ENCODE peak calls at places on chromosomes 5 and 9, in five cellular contexts. K, M, U, B and G are unnamed samples.

GRCh38 chr9:116154334-116154975 is 864 bp downstream of the PAPPA start:
- DNase-seq in B (no peak), U (peak; percentile 71), M (peak; percentile 16), K (peak; percentile 36), G (peak; percentile 87)

GRCh38 chr5:136185974-136186373 is 7.0 kb downstream of the SMIM32 start:
- DNase-seq in U (no peak), B (no peak), K (no peak), M (no peak), G (no peak)

GRCh38 chr9:98503867-98504800 is 204.6 kb downstream of the GABBR2 start:
- DNase-seq in K (no peak), B (no peak), U (no peak), M (no peak), G (no peak)

GRCh38 chr9:114687034-114687433 is 5.0 kb upstream of the TEX48 start:
- DNase-seq in U (no peak), K (no peak), B (no peak), M (no peak), G (no peak)

GRCh38 chr5:154258531-154259217 is 68.1 kb downstream of the GALNT10 start:
- DNase-seq in K (no peak), B (no peak), U (no peak), M (no peak), G (no peak)

GRCh38 chr9:84315278-84315877 is 25.2 kb downstream of the SLC28A3 start:
- DNase-seq in M (peak; percentile 74), U (peak; percentile 72), B (peak; percentile 25), K (peak; percentile 48), G (no peak)

GRCh38 chr9:134204991-134205578 is 40.7 kb upstream of the RNU6ATAC start:
- DNase-seq in U (no peak), M (no peak), K (peak; percentile 52), B (no peak), G (peak; percentile 90)

GRCh38 chr5:97049175-97049574 is 93.2 kb downstream of the LIX1 start:
- DNase-seq in M (no peak), B (no peak), U (no peak), K (no peak), G (no peak)

GRCh38 chr5:1011226-1011631 is 2.6 kb downstream of the NKD2 start:
- DNase-seq in B (no peak), M (peak; percentile 73), K (peak; percentile 13), U (peak; percentile 76), G (peak; percentile 91)

GRCh38 chr5:38666668-38667498 is 110.4 kb upstream of the LIFR start:
- DNase-seq in B (no peak), U (peak; percentile 18), M (no peak), K (peak; percentile 42), G (peak; percentile 75)

GRCh38 chr9:84340535-84340934 is at the start of gene SLC28A3:
- DNase-seq in B (no peak), M (no peak), K (no peak), U (peak; percentile 11), G (no peak)

GRCh38 chr5:42811591-42812392 is at the start of gene SELENOP:
- DNase-seq in B (peak; percentile 7), U (peak; percentile 69), M (no peak), K (peak; percentile 79), G (peak; percentile 44)

GRCh38 chr5:59893436-59894227 is at the start of gene PDE4D:
- DNase-seq in B (no peak), M (peak; percentile 37), K (peak; percentile 53), U (peak; percentile 94), G (peak; percentile 96)

GRCh38 chr9:95452176-95452575 is 64.6 kb downstream of the PTCH1 start:
- DNase-seq in U (no peak), M (no peak), B (no peak), K (no peak), G (no peak)

GRCh38 chr5:111261610-111262009 is 37.4 kb downstream of the CAMK4 start:
- DNase-seq in M (no peak), U (no peak), K (no peak), B (no peak), G (no peak)

GRCh38 chr9:97109194-97109811 is 70.4 kb upstream of the CTSV start:
- DNase-seq in U (peak; percentile 80), M (peak; percentile 76), B (peak; percentile 39), K (no peak), G (no peak)

GRCh38 chr5:24141046-24141445 is 503.7 kb downstream of the CDH10 start:
- DNase-seq in U (peak; percentile 6), B (no peak), K (no peak), M (no peak), G (no peak)

GRCh38 chr5:113179156-113179555 is 202.6 kb downstream of the DCP2 start:
- DNase-seq in K (no peak), M (no peak), B (no peak), U (no peak), G (no peak)

GRCh38 chr9:82490019-82490499 is 501.5 kb downstream of the SPATA31D1 start:
- DNase-seq in M (no peak), U (peak; percentile 12), K (no peak), B (no peak), G (no peak)

GRCh38 chr5:87125796-87126195 is 141.9 kb upstream of the RASA1 start:
- DNase-seq in K (no peak), B (no peak), U (no peak), M (no peak), G (no peak)

GRCh38 chr9:119154527-119154926 is 214.7 kb downstream of the BRINP1 start:
- DNase-seq in M (no peak), K (no peak), B (no peak), U (no peak), G (no peak)

GRCh38 chr5:93100433-93100832 is 480.6 kb downstream of the NR2F1-AS1 start:
- DNase-seq in M (no peak), K (no peak), B (no peak), U (no peak), G (peak; percentile 37)

GRCh38 chr9:119368681-119369581 is at the start of gene BRINP1:
- DNase-seq in U (peak; percentile 69), K (peak; percentile 30), B (no peak), M (no peak), G (peak; percentile 85)

GRCh38 chr9:120477534-120478001 is 102.4 kb downstream of the CDK5RAP2 start:
- DNase-seq in K (peak; percentile 56), M (peak; percentile 71), B (peak; percentile 27), U (peak; percentile 66), G (peak; percentile 67)

GRCh38 chr9:126049896-126050604 is 276.6 kb upstream of the MVB12B start:
- DNase-seq in M (no peak), B (no peak), U (no peak), K (no peak), G (no peak)

GRCh38 chr9:95061916-95062600 is 255.5 kb downstream of the FANCC start:
- DNase-seq in U (no peak), M (no peak), K (no peak), B (no peak), G (no peak)

GRCh38 chr9:100197553-100197952 is 98.5 kb downstream of the INVS start:
- DNase-seq in M (no peak), B (no peak), K (no peak), U (no peak), G (no peak)

GRCh38 chr9:93493949-93494348 is 40.6 kb upstream of the FAM120AOS start:
- DNase-seq in K (no peak), M (no peak), U (no peak), B (no peak), G (peak; percentile 22)
- H3K36me3 ChIP-seq in K (peaks cover 60% of the 10 kb centered on the region), M (peaks cover 54% of the 10 kb centered on the region), U (no peaks in the 10 kb centered on the region), B (peaks cover 4% of the 10 kb centered on the region), G (peaks cover 47% of the 10 kb centered on the region)

GRCh38 chr5:34738381-34738780 is 82.3 kb downstream of the RAI14 start:
- DNase-seq in B (no peak), M (no peak), U (no peak), K (no peak), G (peak; percentile 18)

GRCh38 chr5:34742112-34742511 is 86.0 kb downstream of the RAI14 start:
- DNase-seq in M (no peak), U (no peak), K (no peak), B (no peak), G (no peak)

GRCh38 chr5:34743878-34744277 is 87.8 kb downstream of the RAI14 start:
- DNase-seq in K (no peak), M (no peak), U (no peak), B (no peak), G (peak; percentile 80)

GRCh38 chr5:34736445-34737119 is 80.5 kb downstream of the RAI14 start:
- DNase-seq in K (no peak), U (no peak), M (no peak), B (no peak), G (peak; percentile 18)

DNA sequence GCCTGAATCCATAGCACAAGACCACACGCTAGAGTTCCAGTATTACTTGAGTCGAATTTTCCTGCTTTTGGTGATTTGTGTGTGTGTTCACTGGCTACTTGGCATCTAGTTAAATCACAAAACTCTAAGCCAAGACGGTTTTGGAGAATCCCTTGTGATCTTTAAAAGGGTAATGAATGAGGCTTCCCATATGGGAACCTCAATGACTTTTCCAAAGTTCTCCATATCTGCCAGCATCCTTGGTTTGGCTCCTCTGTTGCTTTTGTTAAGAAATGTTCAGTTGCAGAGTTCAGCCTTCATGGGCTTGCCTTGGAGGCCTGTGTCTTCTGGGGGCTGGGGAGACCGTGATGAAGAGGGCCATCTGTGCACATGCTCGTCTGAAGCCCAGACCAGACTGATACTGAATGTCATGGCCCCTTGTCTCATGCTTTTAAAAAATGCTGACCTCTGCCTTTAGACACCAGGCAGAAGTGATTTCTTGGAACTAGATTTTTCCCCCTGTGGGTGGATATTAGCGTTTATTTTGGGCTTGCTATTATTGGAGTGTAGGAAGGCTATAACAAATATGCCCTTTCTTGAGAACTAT is 84.3 kb downstream of the RAI14 start:
- DNase-seq in U (no peak), K (peak; percentile 62), B (no peak), M (no peak), G (peak; percentile 9)
- H3K4me1 ChIP-seq in U (no peaks in the 10 kb centered on the region), K (no peaks in the 10 kb centered on the region), B (no peaks in the 10 kb centered on the region), M (no peaks in the 10 kb centered on the region), G (peaks cover 47% of the 10 kb centered on the region)

DNA sequence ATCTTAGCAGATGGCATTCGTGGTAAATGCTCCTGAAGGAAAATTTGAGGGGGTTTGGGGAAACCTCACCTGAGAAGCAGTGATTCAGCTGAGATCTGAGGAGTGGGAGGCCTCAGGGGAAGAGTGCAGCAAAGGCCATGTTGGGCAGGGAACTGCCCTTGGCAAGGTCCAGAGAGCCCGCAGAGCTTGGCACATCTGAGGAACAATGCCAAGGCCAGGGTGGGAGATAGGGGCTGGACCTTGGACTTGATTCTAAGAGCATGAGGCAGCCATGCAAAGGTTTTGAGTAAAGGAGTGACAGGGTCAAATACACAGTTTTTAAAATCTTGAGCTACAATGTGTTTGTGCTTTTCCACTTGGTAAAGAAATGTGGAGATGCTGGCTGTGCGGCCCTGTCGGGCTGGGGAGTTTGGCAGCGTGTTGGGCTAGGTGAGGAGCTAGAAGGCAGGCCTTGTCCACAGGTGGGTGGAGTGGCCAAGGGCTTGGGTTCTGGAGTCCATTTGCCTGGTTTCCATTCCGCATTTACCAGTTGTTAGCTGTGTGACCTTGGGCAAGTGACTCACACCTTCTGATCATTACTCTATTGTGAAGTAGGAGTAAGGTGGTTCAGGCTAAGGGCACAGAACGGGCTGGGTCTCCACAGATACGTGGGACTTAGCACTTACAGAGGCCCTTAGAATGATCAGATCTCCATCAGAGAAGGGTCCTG is 6.1 kb downstream of the TBC1D13 start:
- DNase-seq in M (no peak), B (no peak), U (no peak), K (no peak), G (no peak)
- H3K36me3 ChIP-seq in M (peaks cover 30% of the 10 kb centered on the region), B (no peaks in the 10 kb centered on the region), U (no peaks in the 10 kb centered on the region), K (peaks cover 88% of the 10 kb centered on the region), G (peaks cover 58% of the 10 kb centered on the region)

DNA sequence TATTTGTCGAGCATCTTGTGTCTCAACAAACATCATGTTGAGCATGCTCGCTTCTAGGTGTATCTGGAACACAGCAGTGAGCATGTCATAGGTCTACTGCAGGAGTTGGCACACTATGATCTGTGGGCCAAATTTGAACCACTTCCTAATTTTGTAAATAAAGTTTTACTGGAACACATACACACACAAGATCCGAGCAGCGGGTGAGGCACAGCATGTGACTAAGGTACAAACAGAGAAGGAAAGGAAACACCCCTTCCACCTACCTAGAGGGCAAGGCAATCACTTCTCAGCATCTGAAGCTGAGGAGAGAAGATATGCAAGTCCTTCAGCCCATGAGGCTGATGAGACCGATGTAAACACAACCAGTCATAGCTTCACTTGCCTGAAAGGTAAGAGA is 200.4 kb downstream of the MED10 start:
- DNase-seq in M (no peak), U (no peak), K (no peak), B (no peak), G (no peak)
- H3K4me1 ChIP-seq in M (no peaks in the 10 kb centered on the region), U (peaks cover 11% of the 10 kb centered on the region), K (no peaks in the 10 kb centered on the region), B (no peaks in the 10 kb centered on the region), G (no peaks in the 10 kb centered on the region)